ENCODE peak calls at places on chromosomes 13 and 19, in five cellular contexts. One of them, this sample, is unnamed.

GRCh38 chr19:39641773-39642172 is 13.9 kb upstream of the LGALS16 start:
- DNase-seq in Kasumi-1: no peak
- DNase-seq in psoas muscle: no peak
- DNase-seq in NCI-H748 treated with DMSO at 0.1 percent for 48 hours: no peak
- DNase-seq in HT1080: no peak
- DNase-seq in this sample: no peak

GRCh38 chr13:112161441-112162301 is 94.7 kb downstream of the SOX1 start:
- DNase-seq in psoas muscle: no peak
- DNase-seq in HT1080: no peak
- DNase-seq in Kasumi-1: no peak
- DNase-seq in NCI-H748 treated with DMSO at 0.1 percent for 48 hours: peak
- DNase-seq in this sample: no peak

GRCh38 chr19:16164222-16164890 is 9.0 kb downstream of the CIB3 start:
- DNase-seq in NCI-H748 treated with DMSO at 0.1 percent for 48 hours: no peak
- DNase-seq in Kasumi-1: no peak
- DNase-seq in psoas muscle: no peak
- DNase-seq in HT1080: no peak
- DNase-seq in this sample: no peak

GRCh38 chr13:100540621-100541020 is 48.0 kb downstream of the GGACT start:
- DNase-seq in Kasumi-1: no peak
- DNase-seq in NCI-H748 treated with DMSO at 0.1 percent for 48 hours: no peak
- DNase-seq in psoas muscle: no peak
- DNase-seq in HT1080: no peak
- DNase-seq in this sample: no peak

GRCh38 chr19:43651758-43652545 is 12.3 kb upstream of the CADM4 start:
- DNase-seq in HT1080: peak
- DNase-seq in NCI-H748 treated with DMSO at 0.1 percent for 48 hours: peak
- DNase-seq in Kasumi-1: peak
- DNase-seq in psoas muscle: peak
- DNase-seq in this sample: peak

GRCh38 chr13:62846302-62846701 is 1430.7 kb upstream of the PCDH20 start:
- DNase-seq in HT1080: peak
- DNase-seq in NCI-H748 treated with DMSO at 0.1 percent for 48 hours: no peak
- DNase-seq in Kasumi-1: no peak
- DNase-seq in psoas muscle: no peak
- DNase-seq in this sample: no peak

GRCh38 chr13:100195568-100195967 is 106.7 kb downstream of the PCCA start:
- DNase-seq in Kasumi-1: no peak
- DNase-seq in psoas muscle: no peak
- DNase-seq in HT1080: no peak
- DNase-seq in NCI-H748 treated with DMSO at 0.1 percent for 48 hours: no peak
- DNase-seq in this sample: no peak

GRCh38 chr19:13043285-13043684 is 48.0 kb downstream of the NFIX start:
- DNase-seq in NCI-H748 treated with DMSO at 0.1 percent for 48 hours: no peak
- DNase-seq in Kasumi-1: no peak
- DNase-seq in HT1080: no peak
- DNase-seq in psoas muscle: no peak
- DNase-seq in this sample: no peak

GRCh38 chr19:1400281-1401137 is 833 bp downstream of the GAMT start:
- DNase-seq in NCI-H748 treated with DMSO at 0.1 percent for 48 hours: no peak
- DNase-seq in HT1080: peak
- DNase-seq in Kasumi-1: peak
- DNase-seq in psoas muscle: peak
- DNase-seq in this sample: peak

GRCh38 chr13:58429917-58430316 is 798.4 kb downstream of the PCDH17 start:
- DNase-seq in HT1080: no peak
- DNase-seq in NCI-H748 treated with DMSO at 0.1 percent for 48 hours: no peak
- DNase-seq in psoas muscle: no peak
- DNase-seq in Kasumi-1: no peak
- DNase-seq in this sample: no peak

GRCh38 chr13:111387945-111388600 is 67.6 kb downstream of the TEX29 start:
- DNase-seq in HT1080: no peak
- DNase-seq in psoas muscle: no peak
- DNase-seq in Kasumi-1: no peak
- DNase-seq in NCI-H748 treated with DMSO at 0.1 percent for 48 hours: no peak
- DNase-seq in this sample: no peak

GRCh38 chr19:861756-862528 is 2.5 kb downstream of the CFD start:
- DNase-seq in Kasumi-1: peak
- DNase-seq in NCI-H748 treated with DMSO at 0.1 percent for 48 hours: peak
- DNase-seq in HT1080: no peak
- DNase-seq in psoas muscle: no peak
- DNase-seq in this sample: no peak

GRCh38 chr19:27972291-27973040 is 1240.5 kb downstream of the UQCRFS1 start:
- DNase-seq in Kasumi-1: no peak
- DNase-seq in HT1080: peak
- DNase-seq in psoas muscle: no peak
- DNase-seq in NCI-H748 treated with DMSO at 0.1 percent for 48 hours: no peak
- DNase-seq in this sample: no peak

GRCh38 chr19:1163934-1164683 is 10.0 kb downstream of the SBNO2 start:
- DNase-seq in NCI-H748 treated with DMSO at 0.1 percent for 48 hours: no peak
- DNase-seq in HT1080: no peak
- DNase-seq in Kasumi-1: no peak
- DNase-seq in psoas muscle: peak
- DNase-seq in this sample: no peak

GRCh38 chr13:51618626-51619025 is 34.4 kb downstream of the WDFY2 start:
- DNase-seq in Kasumi-1: no peak
- DNase-seq in NCI-H748 treated with DMSO at 0.1 percent for 48 hours: no peak
- DNase-seq in HT1080: no peak
- DNase-seq in psoas muscle: no peak
- DNase-seq in this sample: no peak

GRCh38 chr13:95494082-95494681 is 58.3 kb upstream of the CLDN10 start:
- DNase-seq in HT1080: peak
- DNase-seq in NCI-H748 treated with DMSO at 0.1 percent for 48 hours: peak
- DNase-seq in Kasumi-1: peak
- DNase-seq in psoas muscle: no peak
- DNase-seq in this sample: peak

GRCh38 chr19:39568604-39569003 is 28.6 kb upstream of the EID2 start:
- DNase-seq in psoas muscle: no peak
- DNase-seq in HT1080: peak
- DNase-seq in NCI-H748 treated with DMSO at 0.1 percent for 48 hours: no peak
- DNase-seq in Kasumi-1: no peak
- DNase-seq in this sample: no peak

GRCh38 chr13:20219585-20219984 is 12.5 kb downstream of the GJB6 start:
- DNase-seq in Kasumi-1: no peak
- DNase-seq in psoas muscle: no peak
- DNase-seq in NCI-H748 treated with DMSO at 0.1 percent for 48 hours: no peak
- DNase-seq in HT1080: no peak
- DNase-seq in this sample: peak

GRCh38 chr19:6773323-6773931 is 919 bp downstream of the VAV1 start:
- DNase-seq in HT1080: no peak
- DNase-seq in NCI-H748 treated with DMSO at 0.1 percent for 48 hours: no peak
- DNase-seq in psoas muscle: no peak
- DNase-seq in Kasumi-1: peak
- DNase-seq in this sample: peak

GRCh38 chr13:40187324-40187795 is 479.1 kb downstream of the FOXO1 start:
- DNase-seq in Kasumi-1: no peak
- DNase-seq in NCI-H748 treated with DMSO at 0.1 percent for 48 hours: no peak
- DNase-seq in psoas muscle: no peak
- DNase-seq in HT1080: no peak
- DNase-seq in this sample: no peak

GRCh38 chr19:18445252-18445948 is 7.5 kb upstream of the ISYNA1 start:
- DNase-seq in Kasumi-1: no peak
- DNase-seq in NCI-H748 treated with DMSO at 0.1 percent for 48 hours: no peak
- DNase-seq in psoas muscle: no peak
- DNase-seq in HT1080: no peak
- DNase-seq in this sample: no peak

GRCh38 chr13:21364357-21364756 is 94.7 kb downstream of the ZDHHC20 start:
- DNase-seq in Kasumi-1: no peak
- DNase-seq in HT1080: no peak
- DNase-seq in NCI-H748 treated with DMSO at 0.1 percent for 48 hours: no peak
- DNase-seq in psoas muscle: no peak
- DNase-seq in this sample: no peak

GRCh38 chr19:43527860-43528622 is 1.0 kb upstream of the ETHE1 start:
- DNase-seq in psoas muscle: peak
- DNase-seq in Kasumi-1: no peak
- DNase-seq in NCI-H748 treated with DMSO at 0.1 percent for 48 hours: peak
- DNase-seq in HT1080: no peak
- DNase-seq in this sample: no peak

GRCh38 chr19:48469056-48469881 is at the start of gene CYTH2:
- DNase-seq in psoas muscle: peak
- DNase-seq in NCI-H748 treated with DMSO at 0.1 percent for 48 hours: peak
- DNase-seq in Kasumi-1: peak
- DNase-seq in HT1080: peak
- DNase-seq in this sample: peak

GRCh38 chr13:32829676-32830091 is 186.5 kb upstream of the KL start:
- DNase-seq in Kasumi-1: no peak
- DNase-seq in psoas muscle: no peak
- DNase-seq in NCI-H748 treated with DMSO at 0.1 percent for 48 hours: no peak
- DNase-seq in HT1080: peak
- DNase-seq in this sample: no peak

GRCh38 chr19:5394907-5395505 is 54.4 kb upstream of the PTPRS start:
- DNase-seq in HT1080: no peak
- DNase-seq in Kasumi-1: no peak
- DNase-seq in psoas muscle: no peak
- DNase-seq in NCI-H748 treated with DMSO at 0.1 percent for 48 hours: no peak
- DNase-seq in this sample: no peak

GRCh38 chr19:19452241-19453128 is 47.0 kb downstream of the GATAD2A start:
- DNase-seq in HT1080: no peak
- DNase-seq in NCI-H748 treated with DMSO at 0.1 percent for 48 hours: no peak
- DNase-seq in psoas muscle: no peak
- DNase-seq in Kasumi-1: no peak
- DNase-seq in this sample: no peak

GRCh38 chr13:80339578-80339840 is 1.4 kb downstream of the SPRY2 start:
- DNase-seq in NCI-H748 treated with DMSO at 0.1 percent for 48 hours: peak
- DNase-seq in Kasumi-1: peak
- DNase-seq in psoas muscle: no peak
- DNase-seq in HT1080: peak
- DNase-seq in this sample: peak

GRCh38 chr19:13208131-13208963 is 58.1 kb downstream of the IER2 start:
- DNase-seq in HT1080: peak
- DNase-seq in NCI-H748 treated with DMSO at 0.1 percent for 48 hours: no peak
- DNase-seq in psoas muscle: peak
- DNase-seq in Kasumi-1: peak
- DNase-seq in this sample: peak

GRCh38 chr13:79678100-79678499 is 197.1 kb downstream of the NDFIP2 start:
- DNase-seq in NCI-H748 treated with DMSO at 0.1 percent for 48 hours: no peak
- DNase-seq in psoas muscle: no peak
- DNase-seq in Kasumi-1: no peak
- DNase-seq in HT1080: peak
- DNase-seq in this sample: no peak

GRCh38 chr13:79862515-79862914 is 381.6 kb downstream of the NDFIP2 start:
- DNase-seq in NCI-H748 treated with DMSO at 0.1 percent for 48 hours: no peak
- DNase-seq in psoas muscle: no peak
- DNase-seq in HT1080: no peak
- DNase-seq in Kasumi-1: no peak
- DNase-seq in this sample: no peak

GRCh38 chr19:23787106-23787505 is 28.4 kb upstream of the ZNF681 start:
- DNase-seq in NCI-H748 treated with DMSO at 0.1 percent for 48 hours: no peak
- DNase-seq in Kasumi-1: no peak
- DNase-seq in HT1080: peak
- DNase-seq in psoas muscle: no peak
- DNase-seq in this sample: no peak

GRCh38 chr19:2016041-2016807 is 710 bp upstream of the BTBD2 start:
- DNase-seq in Kasumi-1: peak
- DNase-seq in NCI-H748 treated with DMSO at 0.1 percent for 48 hours: peak
- DNase-seq in psoas muscle: peak
- DNase-seq in HT1080: peak
- DNase-seq in this sample: no peak

GRCh38 chr13:105665284-105665683 is 870.2 kb downstream of the EFNB2 start:
- DNase-seq in Kasumi-1: no peak
- DNase-seq in HT1080: peak
- DNase-seq in psoas muscle: no peak
- DNase-seq in NCI-H748 treated with DMSO at 0.1 percent for 48 hours: no peak
- DNase-seq in this sample: no peak

GRCh38 chr13:110382830-110383229 is 75.7 kb downstream of the COL4A2 start:
- DNase-seq in psoas muscle: no peak
- DNase-seq in NCI-H748 treated with DMSO at 0.1 percent for 48 hours: no peak
- DNase-seq in Kasumi-1: no peak
- DNase-seq in HT1080: no peak
- DNase-seq in this sample: no peak